ENCODE peak calls at places on chromosomes 4 and X, in five cellular contexts. One of them, this sample, is unnamed.

GRCh38 chr4:24895461-24895860 is 17.4 kb downstream of the CCDC149 start:
- DNase-seq in mucosa of descending colon: no peak
- DNase-seq in CD4-positive, alpha-beta T cell: no peak
- DNase-seq in CD4-positive, CD25-positive, alpha-beta regulatory T cell: no peak
- DNase-seq in activated T-helper 1 cell treated with anti-CD3 and anti-CD28 coated beads, Interleukin-2, amount 50 U/mL, for 16 hours: no peak
- DNase-seq in this sample: no peak

GRCh38 chrX:106612403-106612789 is 618 bp downstream of the RADX start:
- DNase-seq in mucosa of descending colon: no peak
- DNase-seq in CD4-positive, CD25-positive, alpha-beta regulatory T cell: peak
- DNase-seq in CD4-positive, alpha-beta T cell: no peak
- DNase-seq in activated T-helper 1 cell treated with anti-CD3 and anti-CD28 coated beads, Interleukin-2, amount 50 U/mL, for 16 hours: no peak
- DNase-seq in this sample: no peak

GRCh38 chrX:63661676-63662075 is 123.3 kb downstream of the ARHGEF9 start:
- DNase-seq in mucosa of descending colon: no peak
- DNase-seq in CD4-positive, alpha-beta T cell: no peak
- DNase-seq in CD4-positive, CD25-positive, alpha-beta regulatory T cell: no peak
- DNase-seq in activated T-helper 1 cell treated with anti-CD3 and anti-CD28 coated beads, Interleukin-2, amount 50 U/mL, for 16 hours: no peak
- DNase-seq in this sample: no peak

GRCh38 chr4:38122060-38122459 is 161.9 kb downstream of the PTTG2 start:
- DNase-seq in CD4-positive, alpha-beta T cell: no peak
- DNase-seq in activated T-helper 1 cell treated with anti-CD3 and anti-CD28 coated beads, Interleukin-2, amount 50 U/mL, for 16 hours: no peak
- DNase-seq in mucosa of descending colon: no peak
- DNase-seq in CD4-positive, CD25-positive, alpha-beta regulatory T cell: no peak
- DNase-seq in this sample: no peak

GRCh38 chr4:40550900-40551546 is 78.6 kb downstream of the RBM47 start:
- DNase-seq in mucosa of descending colon: no peak
- DNase-seq in CD4-positive, alpha-beta T cell: peak
- DNase-seq in activated T-helper 1 cell treated with anti-CD3 and anti-CD28 coated beads, Interleukin-2, amount 50 U/mL, for 16 hours: no peak
- DNase-seq in CD4-positive, CD25-positive, alpha-beta regulatory T cell: peak
- DNase-seq in this sample: no peak

GRCh38 chr4:61445374-61446063 is 245.4 kb downstream of the ADGRL3 start:
- DNase-seq in activated T-helper 1 cell treated with anti-CD3 and anti-CD28 coated beads, Interleukin-2, amount 50 U/mL, for 16 hours: no peak
- DNase-seq in CD4-positive, CD25-positive, alpha-beta regulatory T cell: no peak
- DNase-seq in CD4-positive, alpha-beta T cell: no peak
- DNase-seq in mucosa of descending colon: no peak
- DNase-seq in this sample: no peak

GRCh38 chr4:69861756-69862155 is 1.8 kb upstream of the SULT1E1 start:
- DNase-seq in CD4-positive, alpha-beta T cell: no peak
- DNase-seq in mucosa of descending colon: no peak
- DNase-seq in CD4-positive, CD25-positive, alpha-beta regulatory T cell: no peak
- DNase-seq in activated T-helper 1 cell treated with anti-CD3 and anti-CD28 coated beads, Interleukin-2, amount 50 U/mL, for 16 hours: no peak
- DNase-seq in this sample: no peak

GRCh38 chr4:70452946-70453345 is 19.1 kb upstream of the MUC7 start:
- DNase-seq in CD4-positive, alpha-beta T cell: no peak
- DNase-seq in CD4-positive, CD25-positive, alpha-beta regulatory T cell: no peak
- DNase-seq in mucosa of descending colon: no peak
- DNase-seq in activated T-helper 1 cell treated with anti-CD3 and anti-CD28 coated beads, Interleukin-2, amount 50 U/mL, for 16 hours: no peak
- DNase-seq in this sample: no peak

GRCh38 chr4:133802741-133803140 is 398.8 kb downstream of the PABPC4L start:
- DNase-seq in activated T-helper 1 cell treated with anti-CD3 and anti-CD28 coated beads, Interleukin-2, amount 50 U/mL, for 16 hours: no peak
- DNase-seq in mucosa of descending colon: no peak
- DNase-seq in CD4-positive, CD25-positive, alpha-beta regulatory T cell: no peak
- DNase-seq in CD4-positive, alpha-beta T cell: no peak
- DNase-seq in this sample: no peak

GRCh38 chrX:23644744-23645143 is 22.5 kb upstream of the PRDX4 start:
- DNase-seq in mucosa of descending colon: no peak
- DNase-seq in CD4-positive, alpha-beta T cell: no peak
- DNase-seq in activated T-helper 1 cell treated with anti-CD3 and anti-CD28 coated beads, Interleukin-2, amount 50 U/mL, for 16 hours: no peak
- DNase-seq in CD4-positive, CD25-positive, alpha-beta regulatory T cell: no peak
- DNase-seq in this sample: no peak

GRCh38 chr4:113069212-113069892 is 19.9 kb downstream of the ANK2 start:
- DNase-seq in CD4-positive, alpha-beta T cell: no peak
- DNase-seq in activated T-helper 1 cell treated with anti-CD3 and anti-CD28 coated beads, Interleukin-2, amount 50 U/mL, for 16 hours: no peak
- DNase-seq in mucosa of descending colon: no peak
- DNase-seq in CD4-positive, CD25-positive, alpha-beta regulatory T cell: no peak
- DNase-seq in this sample: no peak

GRCh38 chr4:110033994-110034393 is 121.3 kb downstream of the EGF start:
- DNase-seq in mucosa of descending colon: no peak
- DNase-seq in CD4-positive, alpha-beta T cell: no peak
- DNase-seq in CD4-positive, CD25-positive, alpha-beta regulatory T cell: peak
- DNase-seq in activated T-helper 1 cell treated with anti-CD3 and anti-CD28 coated beads, Interleukin-2, amount 50 U/mL, for 16 hours: no peak
- DNase-seq in this sample: no peak

GRCh38 chrX:113741744-113742143 is 842.1 kb upstream of the HTR2C start:
- DNase-seq in mucosa of descending colon: no peak
- DNase-seq in CD4-positive, alpha-beta T cell: no peak
- DNase-seq in activated T-helper 1 cell treated with anti-CD3 and anti-CD28 coated beads, Interleukin-2, amount 50 U/mL, for 16 hours: no peak
- DNase-seq in CD4-positive, CD25-positive, alpha-beta regulatory T cell: no peak
- DNase-seq in this sample: no peak

GRCh38 chr4:79083406-79084010 is 144.3 kb upstream of the PAQR3 start:
- DNase-seq in activated T-helper 1 cell treated with anti-CD3 and anti-CD28 coated beads, Interleukin-2, amount 50 U/mL, for 16 hours: no peak
- DNase-seq in CD4-positive, alpha-beta T cell: no peak
- DNase-seq in CD4-positive, CD25-positive, alpha-beta regulatory T cell: no peak
- DNase-seq in mucosa of descending colon: no peak
- DNase-seq in this sample: no peak

GRCh38 chrX:18575744-18576143 is 96.2 kb downstream of the RS1 start:
- DNase-seq in mucosa of descending colon: no peak
- DNase-seq in CD4-positive, alpha-beta T cell: no peak
- DNase-seq in activated T-helper 1 cell treated with anti-CD3 and anti-CD28 coated beads, Interleukin-2, amount 50 U/mL, for 16 hours: no peak
- DNase-seq in CD4-positive, CD25-positive, alpha-beta regulatory T cell: no peak
- DNase-seq in this sample: no peak

GRCh38 chr4:186726440-186727148 is 2.9 kb upstream of the FAT1 start:
- DNase-seq in CD4-positive, CD25-positive, alpha-beta regulatory T cell: no peak
- DNase-seq in activated T-helper 1 cell treated with anti-CD3 and anti-CD28 coated beads, Interleukin-2, amount 50 U/mL, for 16 hours: no peak
- DNase-seq in mucosa of descending colon: peak
- DNase-seq in CD4-positive, alpha-beta T cell: no peak
- DNase-seq in this sample: peak

GRCh38 chr4:101696276-101697010 is 94.1 kb upstream of the BANK1 start:
- DNase-seq in CD4-positive, alpha-beta T cell: no peak
- DNase-seq in mucosa of descending colon: no peak
- DNase-seq in activated T-helper 1 cell treated with anti-CD3 and anti-CD28 coated beads, Interleukin-2, amount 50 U/mL, for 16 hours: no peak
- DNase-seq in CD4-positive, CD25-positive, alpha-beta regulatory T cell: no peak
- DNase-seq in this sample: no peak

GRCh38 chrX:41596586-41596985 is 92.2 kb upstream of the GPR34 start:
- DNase-seq in CD4-positive, alpha-beta T cell: no peak
- DNase-seq in mucosa of descending colon: no peak
- DNase-seq in activated T-helper 1 cell treated with anti-CD3 and anti-CD28 coated beads, Interleukin-2, amount 50 U/mL, for 16 hours: no peak
- DNase-seq in CD4-positive, CD25-positive, alpha-beta regulatory T cell: peak
- DNase-seq in this sample: no peak

GRCh38 chr4:122932763-122933162 is 10.4 kb upstream of the NUDT6 start:
- DNase-seq in CD4-positive, CD25-positive, alpha-beta regulatory T cell: no peak
- DNase-seq in activated T-helper 1 cell treated with anti-CD3 and anti-CD28 coated beads, Interleukin-2, amount 50 U/mL, for 16 hours: no peak
- DNase-seq in mucosa of descending colon: no peak
- DNase-seq in CD4-positive, alpha-beta T cell: no peak
- DNase-seq in this sample: no peak

GRCh38 chr4:70969076-70969475 is 24.4 kb upstream of the DCK start:
- DNase-seq in CD4-positive, CD25-positive, alpha-beta regulatory T cell: no peak
- DNase-seq in CD4-positive, alpha-beta T cell: no peak
- DNase-seq in mucosa of descending colon: no peak
- DNase-seq in activated T-helper 1 cell treated with anti-CD3 and anti-CD28 coated beads, Interleukin-2, amount 50 U/mL, for 16 hours: no peak
- DNase-seq in this sample: no peak

GRCh38 chrX:69618803-69619202 is 2.9 kb downstream of the EDA start:
- DNase-seq in CD4-positive, alpha-beta T cell: peak
- DNase-seq in activated T-helper 1 cell treated with anti-CD3 and anti-CD28 coated beads, Interleukin-2, amount 50 U/mL, for 16 hours: no peak
- DNase-seq in mucosa of descending colon: no peak
- DNase-seq in CD4-positive, CD25-positive, alpha-beta regulatory T cell: peak
- DNase-seq in this sample: no peak

GRCh38 chr4:148214529-148215166 is 227.6 kb downstream of the NR3C2 start:
- DNase-seq in activated T-helper 1 cell treated with anti-CD3 and anti-CD28 coated beads, Interleukin-2, amount 50 U/mL, for 16 hours: no peak
- DNase-seq in CD4-positive, alpha-beta T cell: no peak
- DNase-seq in mucosa of descending colon: no peak
- DNase-seq in CD4-positive, CD25-positive, alpha-beta regulatory T cell: no peak
- DNase-seq in this sample: peak

This sample was measured in right cardiac atrium.